ENCODE peak calls at places on chromosomes 13 and 19, in nine cellular contexts. E is GM10248; Y is aorta; X is activated CD4-positive, alpha-beta T cell treated with anti-CD3 and anti-CD28 coated beads for 24 hours; V is activated CD4-positive, alpha-beta memory T cell treated with anti-CD3 and anti-CD28 coated beads, Interleukin-2, amount 10 ng/mL, durations not matched to agents 7 days and 5 days; R is pulmonary artery endothelial cell; J is DMS79 treated with DMSO at 0.1 percent for 48 hours; B is memory B cell; Z is mesenchymal stem cell. W is an unnamed sample.
A peak's percentile ranks its signal among the peaks of the same experiment; 100 is the strongest.

GRCh38 chr19:58182577-58182988 is 278 bp upstream of the ZNF274 start:
- DNase-seq in E (peak; percentile 94), Y (no peak), X (peak; percentile 70), V (peak; percentile 92), R (no peak), J (no peak), B (no peak), Z (no peak), W (no peak)

GRCh38 chr19:6056801-6057650 is 53.3 kb downstream of the RFX2 start:
- DNase-seq in E (no peak), Y (peak; percentile 92), X (no peak), V (no peak), R (peak; percentile 96), J (peak; percentile 78), B (no peak), Z (peak; percentile 98), W (peak; percentile 68)

GRCh38 chr13:45280751-45281634 is 60.0 kb downstream of the TPT1 start:
- DNase-seq in E (peak; percentile 79), Y (peak; percentile 83), X (peak; percentile 45), V (peak; percentile 51), R (peak; percentile 45), J (peak; percentile 22), B (peak; percentile 20), Z (peak; percentile 70), W (peak; percentile 77)

GRCh38 chr13:57063007-57063406 is 77.7 kb upstream of the PRR20A start:
- DNase-seq in E (no peak), Y (no peak), X (no peak), V (no peak), R (no peak), J (no peak), B (no peak), Z (no peak), W (peak; percentile 34)

GRCh38 chr19:6465006-6465405 is 935 bp downstream of the CRB3 start:
- DNase-seq in E (no peak), Y (no peak), X (no peak), V (no peak), R (no peak), J (no peak), B (no peak), Z (no peak), W (no peak)

GRCh38 chr19:45368127-45368526 is 2.2 kb downstream of the ERCC2 start:
- DNase-seq in E (no peak), Y (no peak), X (no peak), V (no peak), R (no peak), J (no peak), B (no peak), Z (no peak), W (no peak)

GRCh38 chr19:29562299-29563297 is 36.8 kb downstream of the VSTM2B start:
- DNase-seq in E (no peak), Y (no peak), X (no peak), V (no peak), R (no peak), J (no peak), B (no peak), Z (no peak), W (no peak)

GRCh38 chr19:30253581-30253996 is 118.6 kb upstream of the ZNF536 start:
- DNase-seq in E (no peak), Y (no peak), X (no peak), V (no peak), R (no peak), J (no peak), B (no peak), Z (no peak), W (no peak)

GRCh38 chr13:37306778-37307544 is 201.5 kb upstream of the CSNK1A1L start:
- DNase-seq in E (no peak), Y (no peak), X (no peak), V (no peak), R (peak; percentile 61), J (no peak), B (no peak), Z (peak; percentile 87), W (no peak)

GRCh38 chr19:23776507-23777205 is 18.0 kb upstream of the ZNF681 start:
- DNase-seq in E (no peak), Y (no peak), X (no peak), V (no peak), R (no peak), J (no peak), B (no peak), Z (no peak), W (no peak)

GRCh38 chr19:7988307-7988706 is 17.1 kb downstream of the ELAVL1 start:
- DNase-seq in E (no peak), Y (no peak), X (no peak), V (no peak), R (no peak), J (no peak), B (no peak), Z (no peak), W (no peak)

GRCh38 chr13:81020010-81020409 is 679.1 kb upstream of the SPRY2 start:
- DNase-seq in E (no peak), Y (no peak), X (no peak), V (no peak), R (no peak), J (no peak), B (no peak), Z (no peak), W (no peak)

GRCh38 chr19:50258918-50259372 is 55.5 kb downstream of the MYH14 start:
- DNase-seq in E (no peak), Y (no peak), X (peak; percentile 21), V (no peak), R (no peak), J (no peak), B (no peak), Z (no peak), W (peak; percentile 84)

GRCh38 chr13:44238011-44238421 is 135.6 kb upstream of the SERP2 start:
- DNase-seq in E (no peak), Y (no peak), X (no peak), V (no peak), R (no peak), J (no peak), B (no peak), Z (peak; percentile 80), W (no peak)

GRCh38 chr19:51364200-51365106 is 1.7 kb downstream of the ETFB start:
- DNase-seq in E (no peak), Y (no peak), X (no peak), V (no peak), R (no peak), J (no peak), B (no peak), Z (peak; percentile 27), W (no peak)

GRCh38 chr13:22757530-22758120 is 423.2 kb upstream of the SGCG start:
- DNase-seq in E (no peak), Y (no peak), X (no peak), V (no peak), R (no peak), J (peak; percentile 53), B (no peak), Z (peak; percentile 5), W (peak; percentile 24)

GRCh38 chr19:1082928-1083816 is 12.0 kb downstream of the POLR2E start:
- DNase-seq in E (no peak), Y (peak; percentile 75), X (no peak), V (no peak), R (no peak), J (no peak), B (no peak), Z (no peak), W (no peak)

GRCh38 chr19:4534836-4535658 is at the start of gene PLIN5:
- DNase-seq in E (peak; percentile 61), Y (peak; percentile 89), X (peak; percentile 22), V (no peak), R (no peak), J (peak; percentile 87), B (no peak), Z (peak; percentile 38), W (peak; percentile 96)

GRCh38 chr19:41228486-41228885 is 9.5 kb downstream of the AXL start:
- DNase-seq in E (no peak), Y (no peak), X (no peak), V (no peak), R (no peak), J (no peak), B (no peak), Z (no peak), W (no peak)

W was measured in GM23338.